ENCODE peak calls at places on chromosomes 6 and 20, in eight cellular contexts. One of them, this sample, is unnamed.

GRCh38 chr6:28558629-28559028 is 32.9 kb downstream of the GPX5 start:
- DNase-seq in activated CD4-positive, CD25-positive, alpha-beta regulatory T cell: no peak
- DNase-seq in HL-60: no peak
- DNase-seq in activated T-cell treated with anti-CD3 and anti-CD28 coated beads for 4 hours: no peak
- DNase-seq in fibroblast of the aortic adventitia: no peak
- DNase-seq in CD8-positive, alpha-beta T cell: no peak
- DNase-seq in WTC11: no peak
- DNase-seq in effector CD8-positive, alpha-beta T cell: no peak
- DNase-seq in this sample: no peak

GRCh38 chr6:142870787-142871371 is 74.1 kb downstream of the HIVEP2 start:
- DNase-seq in activated CD4-positive, CD25-positive, alpha-beta regulatory T cell: no peak
- DNase-seq in HL-60: no peak
- DNase-seq in activated T-cell treated with anti-CD3 and anti-CD28 coated beads for 4 hours: no peak
- DNase-seq in fibroblast of the aortic adventitia: peak
- DNase-seq in CD8-positive, alpha-beta T cell: no peak
- DNase-seq in WTC11: no peak
- DNase-seq in effector CD8-positive, alpha-beta T cell: no peak
- DNase-seq in this sample: no peak

GRCh38 chr6:14250573-14250972 is 133.0 kb downstream of the CD83 start:
- DNase-seq in activated CD4-positive, CD25-positive, alpha-beta regulatory T cell: no peak
- DNase-seq in HL-60: no peak
- DNase-seq in activated T-cell treated with anti-CD3 and anti-CD28 coated beads for 4 hours: no peak
- DNase-seq in fibroblast of the aortic adventitia: no peak
- DNase-seq in CD8-positive, alpha-beta T cell: no peak
- DNase-seq in WTC11: no peak
- DNase-seq in effector CD8-positive, alpha-beta T cell: no peak
- DNase-seq in this sample: no peak

GRCh38 chr6:154945271-154945890 is 49.7 kb upstream of the TIAM2 start:
- DNase-seq in activated CD4-positive, CD25-positive, alpha-beta regulatory T cell: no peak
- DNase-seq in HL-60: no peak
- DNase-seq in activated T-cell treated with anti-CD3 and anti-CD28 coated beads for 4 hours: no peak
- DNase-seq in fibroblast of the aortic adventitia: no peak
- DNase-seq in CD8-positive, alpha-beta T cell: no peak
- DNase-seq in WTC11: no peak
- DNase-seq in effector CD8-positive, alpha-beta T cell: no peak
- DNase-seq in this sample: no peak

GRCh38 chr6:126773122-126773805 is 345.2 kb upstream of the RSPO3 start:
- DNase-seq in activated CD4-positive, CD25-positive, alpha-beta regulatory T cell: no peak
- DNase-seq in HL-60: no peak
- DNase-seq in activated T-cell treated with anti-CD3 and anti-CD28 coated beads for 4 hours: no peak
- DNase-seq in fibroblast of the aortic adventitia: peak
- DNase-seq in CD8-positive, alpha-beta T cell: no peak
- DNase-seq in WTC11: no peak
- DNase-seq in effector CD8-positive, alpha-beta T cell: no peak
- DNase-seq in this sample: no peak

GRCh38 chr6:16391451-16391912 is 153.1 kb downstream of the GMPR start:
- DNase-seq in activated CD4-positive, CD25-positive, alpha-beta regulatory T cell: no peak
- DNase-seq in HL-60: no peak
- DNase-seq in activated T-cell treated with anti-CD3 and anti-CD28 coated beads for 4 hours: no peak
- DNase-seq in fibroblast of the aortic adventitia: peak
- DNase-seq in CD8-positive, alpha-beta T cell: no peak
- DNase-seq in WTC11: no peak
- DNase-seq in effector CD8-positive, alpha-beta T cell: no peak
- DNase-seq in this sample: no peak

GRCh38 chr20:49483018-49483705 is 694 bp upstream of the KCNB1 start:
- DNase-seq in activated CD4-positive, CD25-positive, alpha-beta regulatory T cell: no peak
- DNase-seq in HL-60: no peak
- DNase-seq in activated T-cell treated with anti-CD3 and anti-CD28 coated beads for 4 hours: no peak
- DNase-seq in fibroblast of the aortic adventitia: no peak
- DNase-seq in CD8-positive, alpha-beta T cell: no peak
- DNase-seq in WTC11: peak
- DNase-seq in effector CD8-positive, alpha-beta T cell: no peak
- DNase-seq in this sample: no peak

GRCh38 chr6:45488884-45489283 is 111.2 kb upstream of the SUPT3H start:
- DNase-seq in activated CD4-positive, CD25-positive, alpha-beta regulatory T cell: no peak
- DNase-seq in HL-60: no peak
- DNase-seq in activated T-cell treated with anti-CD3 and anti-CD28 coated beads for 4 hours: no peak
- DNase-seq in fibroblast of the aortic adventitia: no peak
- DNase-seq in CD8-positive, alpha-beta T cell: no peak
- DNase-seq in WTC11: no peak
- DNase-seq in effector CD8-positive, alpha-beta T cell: no peak
- DNase-seq in this sample: no peak

GRCh38 chr6:37673436-37673835 is 24.2 kb downstream of the MDGA1 start:
- DNase-seq in activated CD4-positive, CD25-positive, alpha-beta regulatory T cell: no peak
- DNase-seq in HL-60: no peak
- DNase-seq in activated T-cell treated with anti-CD3 and anti-CD28 coated beads for 4 hours: no peak
- DNase-seq in fibroblast of the aortic adventitia: no peak
- DNase-seq in CD8-positive, alpha-beta T cell: no peak
- DNase-seq in WTC11: no peak
- DNase-seq in effector CD8-positive, alpha-beta T cell: no peak
- DNase-seq in this sample: no peak

GRCh38 chr20:37534401-37535157 is 6.9 kb upstream of the BLCAP start:
- DNase-seq in activated CD4-positive, CD25-positive, alpha-beta regulatory T cell: peak
- DNase-seq in HL-60: no peak
- DNase-seq in activated T-cell treated with anti-CD3 and anti-CD28 coated beads for 4 hours: peak
- DNase-seq in fibroblast of the aortic adventitia: peak
- DNase-seq in CD8-positive, alpha-beta T cell: peak
- DNase-seq in WTC11: no peak
- DNase-seq in effector CD8-positive, alpha-beta T cell: peak
- DNase-seq in this sample: peak

GRCh38 chr6:56772737-56773184 is 130.1 kb upstream of the DST start:
- DNase-seq in activated CD4-positive, CD25-positive, alpha-beta regulatory T cell: no peak
- DNase-seq in HL-60: no peak
- DNase-seq in activated T-cell treated with anti-CD3 and anti-CD28 coated beads for 4 hours: no peak
- DNase-seq in fibroblast of the aortic adventitia: peak
- DNase-seq in CD8-positive, alpha-beta T cell: no peak
- DNase-seq in WTC11: no peak
- DNase-seq in effector CD8-positive, alpha-beta T cell: no peak
- DNase-seq in this sample: no peak

GRCh38 chr6:1619106-1619665 is 9.5 kb downstream of the FOXC1 start:
- DNase-seq in activated CD4-positive, CD25-positive, alpha-beta regulatory T cell: no peak
- DNase-seq in HL-60: no peak
- DNase-seq in activated T-cell treated with anti-CD3 and anti-CD28 coated beads for 4 hours: no peak
- DNase-seq in fibroblast of the aortic adventitia: peak
- DNase-seq in CD8-positive, alpha-beta T cell: no peak
- DNase-seq in WTC11: no peak
- DNase-seq in effector CD8-positive, alpha-beta T cell: no peak
- DNase-seq in this sample: no peak

This sample was measured in HFF-Myc.